ENCODE peak calls at places on chromosomes 3 and 15, in nine cellular contexts. M is AG08395; F is SK-N-SH; B is AG08396; V is progenitor cell of endocrine pancreas; P is CD8-positive, alpha-beta T cell; C is naive thymus-derived CD8-positive, alpha-beta T cell; S is kidney glomerular epithelial cell; U is BE2C. Y is an unnamed sample.
A peak's percentile ranks its signal among the peaks of the same experiment; 100 is the strongest.

GRCh38 chr15:74283366-74283765 is 47.2 kb downstream of the CCDC33 start:
- DNase-seq in M (no peak), B (no peak), U (no peak), F (no peak), C (no peak), P (no peak), V (no peak), S (no peak), Y (no peak)

GRCh38 chr3:87082806-87083440 is 92.0 kb upstream of the VGLL3 start:
- DNase-seq in M (peak; percentile 65), B (peak; percentile 37), F (peak; percentile 30), U (peak; percentile 13), S (peak; percentile 49), V (no peak), P (no peak), C (no peak), Y (no peak)

GRCh38 chr15:33131880-33132279 is 62.6 kb downstream of the FMN1 start:
- DNase-seq in B (no peak), S (peak; percentile 61), P (no peak), U (no peak), M (no peak), V (no peak), F (no peak), C (no peak), Y (no peak)

GRCh38 chr3:9396301-9396631 is 1.1 kb upstream of the SETD5 start:
- DNase-seq in M (peak; percentile 78), U (no peak), C (peak; percentile 83), F (no peak), V (no peak), S (peak; percentile 85), P (peak; percentile 76), B (peak; percentile 84), Y (no peak)

GRCh38 chr15:77083381-77084160 is 12.7 kb upstream of the TSPAN3 start:
- DNase-seq in U (peak; percentile 95), B (peak; percentile 53), F (peak; percentile 79), P (peak; percentile 56), C (peak; percentile 55), S (peak; percentile 87), V (peak; percentile 30), M (peak; percentile 69), Y (peak; percentile 87)

GRCh38 chr3:144677118-144677517 is 705.5 kb downstream of the DIPK2A start:
- DNase-seq in V (no peak), F (no peak), S (peak; percentile 52), P (no peak), M (peak; percentile 62), B (peak; percentile 3), U (no peak), C (no peak), Y (no peak)

GRCh38 chr15:31803388-31803884 is 226.9 kb upstream of the CHRNA7 start:
- DNase-seq in F (no peak), S (no peak), P (no peak), C (no peak), B (no peak), M (no peak), V (no peak), U (no peak), Y (no peak)

GRCh38 chr3:78745847-78746246 is 1022.0 kb downstream of the ROBO1 start:
- DNase-seq in F (no peak), V (no peak), C (no peak), P (no peak), B (no peak), S (no peak), U (no peak), M (no peak), Y (no peak)

GRCh38 chr3:8657804-8658311 is 13.3 kb upstream of the SSUH2 start:
- DNase-seq in U (no peak), F (peak; percentile 54), P (no peak), M (no peak), B (no peak), C (no peak), V (no peak), S (no peak), Y (peak; percentile 49)

GRCh38 chr3:66609660-66610547 is 109.1 kb upstream of the LRIG1 start:
- DNase-seq in M (no peak), C (no peak), S (peak; percentile 79), B (no peak), V (no peak), F (peak; percentile 10), U (peak; percentile 13), P (no peak), Y (no peak)

GRCh38 chr3:66438045-66438444 is 62.8 kb downstream of the LRIG1 start:
- DNase-seq in M (no peak), V (no peak), B (no peak), F (no peak), U (no peak), C (no peak), S (no peak), P (no peak), Y (no peak)

GRCh38 chr3:122668930-122669730 is 11.5 kb upstream of the PARP14 start:
- DNase-seq in V (no peak), S (peak; percentile 49), B (peak; percentile 39), C (no peak), P (no peak), U (no peak), F (no peak), M (peak; percentile 47), Y (no peak)

GRCh38 chr3:179565496-179565895 is 2.8 kb downstream of the ACTL6A start:
- DNase-seq in P (no peak), V (no peak), U (no peak), C (no peak), F (no peak), M (no peak), S (no peak), B (no peak), Y (no peak)

GRCh38 chr3:143265501-143266070 is 146.0 kb downstream of the CHST2 start:
- DNase-seq in C (no peak), S (no peak), P (no peak), M (no peak), U (no peak), V (no peak), B (no peak), F (no peak), Y (no peak)

GRCh38 chr3:33717616-33717865 is 513 bp downstream of the CLASP2 start:
- DNase-seq in C (no peak), M (peak; percentile 58), V (peak; percentile 43), P (no peak), B (peak; percentile 72), F (peak; percentile 80), S (no peak), U (peak; percentile 45), Y (peak; percentile 78)

GRCh38 chr3:179146911-179147570 is 1.1 kb upstream of the PIK3CA start:
- DNase-seq in F (peak; percentile 68), M (peak; percentile 52), V (no peak), C (peak; percentile 79), U (no peak), S (peak; percentile 75), B (peak; percentile 53), P (peak; percentile 20), Y (no peak)

GRCh38 chr15:100438570-100438969 is 90.2 kb downstream of the CERS3 start:
- DNase-seq in M (no peak), V (no peak), U (peak; percentile 98), P (peak; percentile 16), C (peak; percentile 60), B (no peak), F (peak; percentile 78), S (peak; percentile 1), Y (no peak)

GRCh38 chr15:71752604-71753289 is 57.6 kb upstream of the NR2E3 start:
- DNase-seq in S (peak; percentile 97), B (peak; percentile 90), F (peak; percentile 55), C (no peak), U (peak; percentile 47), P (no peak), M (peak; percentile 90), V (no peak), Y (peak; percentile 55)

GRCh38 chr3:9808345-9809037 is 1.6 kb upstream of the TTLL3 start:
- DNase-seq in P (peak; percentile 54), U (peak; percentile 40), F (peak; percentile 72), C (peak; percentile 52), V (no peak), S (peak; percentile 28), B (peak; percentile 57), M (peak; percentile 34), Y (no peak)

GRCh38 chr15:62549345-62549970 is 384.4 kb upstream of the C2CD4B start:
- DNase-seq in F (peak; percentile 41), B (no peak), M (no peak), U (peak; percentile 66), P (no peak), S (peak; percentile 2), C (no peak), V (no peak), Y (no peak)

GRCh38 chr15:39553947-39554731 is 26.7 kb upstream of the THBS1 start:
- DNase-seq in B (no peak), U (no peak), F (no peak), S (no peak), C (no peak), V (no peak), P (no peak), M (no peak), Y (no peak)

GRCh38 chr3:66253790-66254620 is 33.2 kb downstream of the SLC25A26 start:
- DNase-seq in M (peak; percentile 40), V (no peak), P (no peak), S (no peak), U (no peak), F (no peak), B (no peak), C (peak; percentile 35), Y (no peak)

GRCh38 chr3:126743350-126743749 is 39.3 kb downstream of the CHCHD6 start:
- DNase-seq in P (no peak), B (no peak), C (no peak), M (no peak), F (no peak), S (no peak), V (no peak), U (no peak), Y (no peak)

GRCh38 chr3:27022096-27022761 is 347.0 kb downstream of the NEK10 start:
- DNase-seq in M (no peak), S (no peak), P (no peak), B (no peak), F (no peak), V (no peak), U (no peak), C (no peak), Y (no peak)

GRCh38 chr3:28924744-28925360 is 356.0 kb upstream of the RBMS3 start:
- DNase-seq in M (peak; percentile 42), P (no peak), V (no peak), F (no peak), C (no peak), S (no peak), U (no peak), B (no peak), Y (no peak)

GRCh38 chr15:42918047-42918446 is 2.5 kb downstream of the TTBK2 start:
- DNase-seq in U (no peak), C (no peak), V (no peak), M (no peak), P (no peak), S (no peak), B (no peak), F (no peak), Y (no peak)

Y was measured in upper lobe of left lung.